ENCODE peak calls at places on chromosomes 16 and 17, in four cellular contexts. J, W, R and E are unnamed samples.

GRCh38 chr17:27381007-27381501 is 75.2 kb upstream of the KSR1 start:
- DNase-seq in J (peak; percentile 62), W (no peak), R (peak; percentile 71), E (peak; percentile 66)

GRCh38 chr16:49342336-49343265 is 31.0 kb upstream of the C16orf78 start:
- DNase-seq in J (no peak), W (no peak), R (no peak), E (no peak)

GRCh38 chr17:69729937-69730336 is 315.4 kb downstream of the MAP2K6 start:
- DNase-seq in J (no peak), W (no peak), R (no peak), E (peak; percentile 85)

GRCh38 chr17:58224315-58224714 is 5.3 kb upstream of the MKS1 start:
- DNase-seq in J (no peak), W (no peak), R (no peak), E (peak; percentile 50)

GRCh38 chr17:77322284-77322533 is 181.4 kb downstream of the SEC14L1 start:
- DNase-seq in J (no peak), W (no peak), R (no peak), E (peak; percentile 48)

GRCh38 chr17:45313927-45314760 is 2.7 kb downstream of the MAP3K14 start:
- DNase-seq in J (no peak), W (no peak), R (no peak), E (no peak)

GRCh38 chr16:70770291-70770967 is 30.5 kb downstream of the VAC14 start:
- DNase-seq in J (no peak), W (no peak), R (no peak), E (no peak)

GRCh38 chr17:35846055-35846809 is 22.5 kb downstream of the HEATR9 start:
- DNase-seq in J (no peak), W (no peak), R (no peak), E (peak; percentile 44)

GRCh38 chr17:79183221-79184158 is 108.9 kb downstream of the ENGASE start:
- DNase-seq in J (no peak), W (no peak), R (no peak), E (peak; percentile 13)

GRCh38 chr17:64781013-64781392 is 118.9 kb upstream of the SMURF2 start:
- DNase-seq in J (no peak), W (no peak), R (no peak), E (no peak)

GRCh38 chr16:71357681-71358080 is 842 bp upstream of the CALB2 start:
- DNase-seq in J (no peak), W (no peak), R (no peak), E (no peak)

GRCh38 chr17:38466346-38467315 is 38.4 kb downstream of the ARHGAP23 start:
- DNase-seq in J (no peak), W (no peak), R (no peak), E (no peak)

GRCh38 chr16:11258553-11259287 is 2.7 kb upstream of the SOCS1 start:
- DNase-seq in J (no peak), W (no peak), R (no peak), E (peak; percentile 37)

GRCh38 chr17:80790021-80790765 is 201.4 kb upstream of the CHMP6 start:
- DNase-seq in J (no peak), W (no peak), R (no peak), E (peak; percentile 63)